ENCODE peak calls at places on chromosomes 4 and X, in seven cellular contexts. D, B, G, T, H, S and X are unnamed samples.
A peak's percentile ranks its signal among the peaks of the same experiment; 100 is the strongest.

GRCh38 chr4:89064848-89065247 is 7.9 kb upstream of the FAM13A start:
- DNase-seq in D (no peak), B (no peak), G (no peak), T (no peak), H (no peak), S (no peak), X (no peak)

GRCh38 chr4:90318208-90318607 is 191.0 kb downstream of the CCSER1 start:
- DNase-seq in D (no peak), B (peak; percentile 35), G (no peak), T (peak; percentile 65), H (no peak), S (no peak), X (no peak)

GRCh38 chr4:102466298-102466697 is 34.9 kb upstream of the NFKB1 start:
- DNase-seq in D (no peak), B (no peak), G (no peak), T (no peak), H (no peak), S (no peak), X (no peak)

GRCh38 chr4:74716436-74716765 is 77.9 kb downstream of the BTC start:
- DNase-seq in D (no peak), B (no peak), G (no peak), T (no peak), H (no peak), S (no peak), X (no peak)

GRCh38 chrX:144801786-144802185 is 445.5 kb upstream of the SPANXN1 start:
- DNase-seq in D (no peak), B (no peak), G (no peak), T (no peak), H (no peak), S (no peak), X (no peak)

GRCh38 chrX:72045141-72045540 is 86.6 kb downstream of the RTL5 start:
- DNase-seq in D (no peak), B (no peak), G (no peak), T (no peak), H (no peak), S (no peak), X (no peak)

GRCh38 chrX:152020895-152021294 is 46.4 kb upstream of the GABRE start:
- DNase-seq in D (no peak), B (no peak), G (no peak), T (no peak), H (no peak), S (no peak), X (no peak)

GRCh38 chr4:101346312-101346561 is 1.1 kb downstream of the PPP3CA start:
- DNase-seq in D (no peak), B (peak; percentile 84), G (no peak), T (no peak), H (peak; percentile 29), S (no peak), X (no peak)

GRCh38 chrX:129679856-129680255 is 25.1 kb upstream of the APLN start:
- DNase-seq in D (no peak), B (no peak), G (no peak), T (no peak), H (no peak), S (no peak), X (no peak)

GRCh38 chrX:155694649-155695048 is 81.9 kb upstream of the TMLHE start:
- DNase-seq in D (no peak), B (no peak), G (no peak), T (no peak), H (no peak), S (no peak), X (no peak)

GRCh38 chr4:174629265-174629664 is 107.0 kb upstream of the HPGD start:
- DNase-seq in D (no peak), B (no peak), G (no peak), T (no peak), H (no peak), S (no peak), X (no peak)

GRCh38 chr4:107183155-107183774 is 147.2 kb upstream of the DKK2 start:
- DNase-seq in D (peak; percentile 19), B (peak; percentile 67), G (no peak), T (peak; percentile 29), H (no peak), S (peak; percentile 11), X (no peak)

GRCh38 chr4:40608628-40609027 is 21.0 kb downstream of the RBM47 start:
- DNase-seq in D (no peak), B (no peak), G (no peak), T (no peak), H (no peak), S (no peak), X (no peak)